ENCODE peak calls at places on chromosomes 3 and 15, in six cellular contexts. W is bronchial epithelial cell, M is cardiac fibroblast, S is stomach, T is thyroid gland, C is BE2C. U is an unnamed sample.

GRCh38 chr15:57947781-57948180 is 117.7 kb downstream of the ALDH1A2 start:
- DNase-seq in T (no peak), M (peak), S (no peak), W (no peak), C (peak), U (no peak)

GRCh38 chr3:172760406-172760805 is 9.9 kb downstream of the ECT2 start:
- DNase-seq in S (no peak), W (peak), T (no peak), C (no peak), M (peak), U (no peak)

GRCh38 chr3:178960191-178960590 is 111.4 kb downstream of the ZMAT3 start:
- DNase-seq in W (no peak), S (no peak), C (no peak), M (no peak), T (no peak), U (no peak)

GRCh38 chr3:27254896-27255295 is 114.3 kb downstream of the NEK10 start:
- DNase-seq in T (no peak), S (no peak), W (no peak), C (no peak), M (no peak), U (no peak)

GRCh38 chr3:38150780-38151528 is 12.5 kb downstream of the MYD88 start:
- DNase-seq in C (no peak), T (no peak), S (no peak), M (no peak), W (no peak), U (no peak)

GRCh38 chr3:12585181-12585580 is 28.3 kb downstream of the MKRN2 start:
- DNase-seq in S (no peak), M (no peak), W (no peak), T (no peak), C (no peak), U (no peak)

GRCh38 chr3:187669675-187670504 is at the start of gene SST:
- DNase-seq in T (peak), W (peak), C (peak), S (peak), M (peak), U (peak)

GRCh38 chr3:88433572-88433971 is 283.8 kb downstream of the C3orf38 start:
- DNase-seq in C (no peak), W (no peak), T (no peak), M (no peak), S (no peak), U (no peak)

GRCh38 chr3:52495096-52495495 is at the start of gene STAB1:
- DNase-seq in W (no peak), T (peak), S (no peak), C (no peak), M (peak), U (peak)

GRCh38 chr3:52494446-52494845 is 692 bp upstream of the STAB1 start:
- DNase-seq in T (peak), W (no peak), S (no peak), C (no peak), M (no peak), U (no peak)

GRCh38 chr3:52493232-52494017 is 1.7 kb upstream of the STAB1 start:
- DNase-seq in S (no peak), C (no peak), W (no peak), T (no peak), M (no peak), U (no peak)

GRCh38 chr3:52498134-52499054 is 3.3 kb downstream of the STAB1 start:
- DNase-seq in S (no peak), C (no peak), T (no peak), M (peak), W (no peak), U (no peak)

GRCh38 chr3:52495777-52496602 is 852 bp downstream of the STAB1 start:
- DNase-seq in M (peak), T (no peak), W (peak), C (no peak), S (no peak), U (peak)
- TF ChIP-seq CTCF in M (no peak), T (no peak), W (no peak), C (no peak), S (no peak), U (no peak)

GRCh38 chr3:125585595-125586223 is 9.6 kb downstream of the OSBPL11 start:
- DNase-seq in W (peak), M (peak), S (peak), T (peak), C (peak), U (peak)

GRCh38 chr3:125587039-125587664 is 8.1 kb downstream of the OSBPL11 start:
- DNase-seq in C (no peak), S (no peak), M (peak), T (no peak), W (peak), U (no peak)

DNA sequence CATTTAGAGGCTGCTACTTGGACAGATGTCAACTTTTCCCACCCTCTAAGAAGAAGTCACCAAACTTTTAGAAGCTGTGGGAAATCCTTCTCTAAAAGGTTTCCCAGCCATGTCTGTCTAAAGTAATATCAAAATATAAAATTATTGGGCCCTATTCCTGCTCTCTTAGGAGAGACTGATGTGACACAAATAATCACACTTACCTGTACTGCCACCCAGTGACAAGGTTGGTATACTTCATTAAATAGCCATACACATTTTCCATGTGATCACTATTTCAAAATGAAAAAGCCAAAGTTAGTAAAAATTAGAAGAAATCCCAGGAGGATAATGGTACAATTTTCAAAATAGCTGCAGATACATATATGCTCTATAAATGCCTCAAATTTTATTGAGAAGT is 12.6 kb downstream of the OSBPL11 start:
- DNase-seq in T (no peak), M (peak), C (peak), S (no peak), W (no peak), U (no peak)
- TF ChIP-seq CTCF in T (no peak), M (no peak), C (peak), S (no peak), W (no peak), U (no peak)

GRCh38 chr15:67832031-67832551 is 6.8 kb downstream of the SKOR1 start:
- DNase-seq in W (no peak), C (peak), S (no peak), T (peak), M (peak), U (no peak)
- TF ChIP-seq CTCF in W (peak), C (peak), S (no peak), T (no peak), M (peak), U (no peak)

GRCh38 chr3:32420138-32420981 is 28.7 kb downstream of the CMTM7 start:
- DNase-seq in C (no peak), M (peak), W (peak), S (peak), T (peak), U (no peak)
- TF ChIP-seq CTCF in C (no peak), M (peak), W (peak), S (no peak), T (no peak), U (no peak)

GRCh38 chr3:131912255-131912654 is 122.6 kb downstream of the CPNE4 start:
- DNase-seq in S (no peak), M (no peak), C (no peak), W (no peak), T (no peak), U (no peak)

GRCh38 chr3:131903988-131904415 is 130.8 kb downstream of the CPNE4 start:
- DNase-seq in C (no peak), M (peak), T (peak), W (peak), S (no peak), U (no peak)

GRCh38 chr3:131907809-131908208 is 127.0 kb downstream of the CPNE4 start:
- DNase-seq in T (peak), S (no peak), C (peak), W (no peak), M (peak), U (no peak)
- TF ChIP-seq CTCF in T (no peak), S (no peak), C (no peak), W (no peak), M (no peak), U (no peak)

GRCh38 chr15:81954158-81954783 is 91.5 kb downstream of the MEX3B start:
- DNase-seq in C (no peak), T (no peak), S (no peak), M (no peak), W (no peak), U (no peak)

GRCh38 chr15:81955709-81956108 is 90.1 kb downstream of the MEX3B start:
- DNase-seq in C (no peak), T (no peak), W (no peak), S (no peak), M (no peak), U (no peak)

GRCh38 chr15:81948751-81949150 is 97.1 kb downstream of the MEX3B start:
- DNase-seq in C (no peak), S (no peak), W (no peak), T (no peak), M (no peak), U (no peak)

GRCh38 chr15:81948142-81948709 is 97.6 kb downstream of the MEX3B start:
- DNase-seq in S (no peak), T (no peak), C (no peak), W (no peak), M (no peak), U (no peak)

GRCh38 chr15:81950841-81951414 is 94.9 kb downstream of the MEX3B start:
- DNase-seq in W (no peak), S (no peak), M (peak), T (no peak), C (no peak), U (no peak)
- TF ChIP-seq CTCF in W (no peak), S (no peak), M (no peak), T (no peak), C (no peak), U (no peak)

GRCh38 chr15:25789206-25789605 is 73.9 kb downstream of the ATP10A start:
- DNase-seq in W (no peak), C (no peak), T (no peak), S (no peak), M (peak), U (peak)

GRCh38 chr15:25789616-25790002 is 73.5 kb downstream of the ATP10A start:
- DNase-seq in W (no peak), M (no peak), C (no peak), S (no peak), T (no peak), U (no peak)

GRCh38 chr15:25792128-25792527 is 71.0 kb downstream of the ATP10A start:
- DNase-seq in S (no peak), C (no peak), M (no peak), T (no peak), W (no peak), U (peak)

GRCh38 chr15:25787855-25788521 is 75.1 kb downstream of the ATP10A start:
- DNase-seq in T (no peak), C (no peak), M (peak), S (no peak), W (peak), U (peak)

DNA sequence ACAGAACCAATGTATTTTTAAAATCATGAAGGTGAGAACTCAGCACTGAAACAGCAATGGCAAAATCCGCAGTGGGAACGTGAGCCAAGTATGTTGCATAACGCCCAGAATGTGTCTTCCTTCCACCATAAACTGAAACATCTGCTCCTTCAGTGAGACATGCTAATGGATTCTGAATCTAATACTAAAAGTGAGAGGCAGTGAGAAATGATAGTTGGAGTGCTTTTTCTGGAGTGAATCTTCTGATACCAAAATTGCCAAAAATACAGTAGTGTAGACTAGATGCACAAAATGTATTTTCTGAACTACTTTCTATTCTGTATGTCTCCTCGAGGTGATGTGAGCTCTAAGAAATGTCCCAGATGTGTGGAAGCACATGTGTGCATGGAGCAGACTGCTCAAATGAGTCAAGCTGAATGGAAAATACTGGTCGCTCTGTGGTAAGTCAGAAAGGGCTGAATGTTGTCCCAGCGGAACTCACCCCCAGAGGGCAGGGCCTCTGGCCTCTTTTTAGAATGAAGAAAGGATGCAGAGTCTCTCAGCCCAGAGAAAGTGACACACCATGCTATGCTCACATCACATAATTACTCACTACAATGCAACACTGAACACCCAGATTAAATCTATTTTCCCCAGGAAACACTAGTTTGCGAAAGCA is 73.0 kb downstream of the ATP10A start:
- DNase-seq in S (peak), C (no peak), M (peak), T (no peak), W (no peak), U (peak)
- TF ChIP-seq CTCF in S (no peak), C (no peak), M (peak), T (no peak), W (no peak), U (no peak)

DNA sequence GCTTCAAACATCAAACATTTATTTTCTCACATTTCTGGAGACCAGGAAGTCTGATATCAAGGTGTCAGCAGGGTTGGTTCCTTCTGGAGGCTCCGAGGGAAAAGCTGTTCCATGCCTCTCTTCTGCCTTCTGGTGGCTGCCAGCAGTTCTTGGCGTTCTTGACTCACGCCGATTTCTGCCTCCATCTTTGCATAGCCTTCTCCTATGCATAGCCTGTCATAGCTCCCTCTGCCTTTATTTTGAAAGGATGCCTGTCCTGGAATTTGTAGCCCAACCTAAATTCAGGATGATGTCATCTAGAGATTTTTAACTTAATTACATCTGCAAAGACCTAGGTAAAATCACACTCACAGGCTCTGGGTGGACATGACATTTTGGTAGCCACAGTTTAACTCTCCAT is 70.4 kb downstream of the RGMA start:
- DNase-seq in W (no peak), S (no peak), M (peak), C (no peak), T (no peak), U (no peak)
- TF ChIP-seq CTCF in W (peak), S (no peak), M (peak), C (peak), T (no peak), U (no peak)

GRCh38 chr3:119343719-119344118 is 49.5 kb downstream of the ARHGAP31 start:
- DNase-seq in T (no peak), S (no peak), C (no peak), M (no peak), W (no peak), U (no peak)
- TF ChIP-seq CTCF in T (no peak), S (no peak), C (no peak), M (no peak), W (no peak), U (no peak)

GRCh38 chr15:45858491-45858890 is 223.7 kb downstream of the SQOR start:
- DNase-seq in W (no peak), S (no peak), C (no peak), M (no peak), T (no peak), U (no peak)
- TF ChIP-seq CTCF in W (no peak), S (no peak), C (no peak), M (no peak), T (no peak), U (no peak)

U was measured in adrenal gland.